ENCODE peak calls at places on chromosomes 12 and 14, in seven cellular contexts. S is neural progenitor cell, H is GM12878, R is PC-9, M is hepatocyte, G is A673, N is endothelial cell of umbilical vein. J is an unnamed sample.

GRCh38 chr12:14111230-14111865 is 129.9 kb upstream of the GRIN2B start:
- DNase-seq in R (peak; percentile 9), S (peak; percentile 51), G (peak; percentile 22), N (no peak), H (peak; percentile 33), M (peak; percentile 37), J (no peak)

GRCh38 chr12:89448951-89449371 is 75.6 kb downstream of the GALNT4 start:
- DNase-seq in S (no peak), H (no peak), R (no peak), N (no peak), M (no peak), G (no peak), J (peak; percentile 55)

GRCh38 chr14:35261774-35262173 is 30.4 kb upstream of the PSMA6 start:
- DNase-seq in S (no peak), N (peak; percentile 30), M (peak; percentile 5), R (no peak), H (no peak), G (no peak), J (peak; percentile 31)

GRCh38 chr14:72576258-72576657 is 317.6 kb downstream of the DPF3 start:
- DNase-seq in H (no peak), S (no peak), M (no peak), G (no peak), N (no peak), R (no peak), J (no peak)

GRCh38 chr14:42222924-42223471 is 616.3 kb downstream of the LRFN5 start:
- DNase-seq in S (no peak), N (no peak), M (peak; percentile 11), G (peak; percentile 48), R (no peak), H (peak; percentile 67), J (peak; percentile 82)

GRCh38 chr14:101821528-101821927 is 60.0 kb downstream of the PPP2R5C start:
- DNase-seq in H (no peak), M (no peak), N (no peak), S (no peak), G (no peak), R (no peak), J (no peak)

GRCh38 chr14:72646861-72647528 is 246.9 kb downstream of the DPF3 start:
- DNase-seq in S (no peak), M (no peak), G (no peak), R (no peak), H (no peak), N (peak; percentile 49), J (peak; percentile 91)

GRCh38 chr12:111529424-111530368 is 69.4 kb downstream of the ATXN2 start:
- DNase-seq in G (peak; percentile 79), N (peak; percentile 73), R (peak; percentile 29), H (peak; percentile 24), S (peak; percentile 66), M (peak; percentile 67), J (peak; percentile 56)

GRCh38 chr14:23351681-23352505 is 794 bp downstream of the SLC22A17 start:
- DNase-seq in H (no peak), S (peak; percentile 74), M (peak; percentile 42), G (no peak), N (no peak), R (no peak), J (peak; percentile 12)

GRCh38 chr12:120720234-120720968 is 5.2 kb upstream of the ACADS start:
- DNase-seq in N (no peak), S (no peak), M (peak; percentile 57), R (no peak), G (no peak), H (no peak), J (peak; percentile 70)

GRCh38 chr14:98229676-98230366 is 1042.2 kb downstream of the BCL11B start:
- DNase-seq in N (no peak), S (no peak), R (no peak), M (no peak), G (no peak), H (no peak), J (no peak)

GRCh38 chr12:84857809-84858208 is 54.8 kb downstream of the SLC6A15 start:
- DNase-seq in R (no peak), N (no peak), G (no peak), M (no peak), S (no peak), H (no peak), J (no peak)

GRCh38 chr14:89958966-89959365 is 3.2 kb downstream of the TDP1 start:
- DNase-seq in S (no peak), R (no peak), M (no peak), N (peak; percentile 88), H (no peak), G (no peak), J (no peak)

GRCh38 chr14:104348741-104349140 is 210.4 kb downstream of the KIF26A start:
- DNase-seq in H (no peak), N (no peak), S (no peak), R (no peak), M (no peak), G (no peak), J (no peak)

GRCh38 chr12:101019193-101019592 is 190.8 kb downstream of the SLC5A8 start:
- DNase-seq in H (no peak), G (no peak), S (no peak), R (no peak), N (no peak), M (no peak), J (no peak)

GRCh38 chr12:50050410-50051280 is 6.8 kb upstream of the ASIC1 start:
- DNase-seq in S (peak; percentile 77), G (peak; percentile 90), N (no peak), H (no peak), R (no peak), M (peak; percentile 76), J (peak; percentile 82)

GRCh38 chr14:104680806-104681688 is 8.4 kb upstream of the INF2 start:
- DNase-seq in G (peak; percentile 64), H (no peak), S (peak; percentile 52), M (peak; percentile 76), R (peak; percentile 55), N (peak; percentile 77), J (peak; percentile 84)

GRCh38 chr12:109098671-109099070 is 1.3 kb downstream of the UNG start:
- DNase-seq in R (no peak), H (no peak), G (no peak), N (no peak), S (peak; percentile 31), M (no peak), J (peak; percentile 21)

DNA sequence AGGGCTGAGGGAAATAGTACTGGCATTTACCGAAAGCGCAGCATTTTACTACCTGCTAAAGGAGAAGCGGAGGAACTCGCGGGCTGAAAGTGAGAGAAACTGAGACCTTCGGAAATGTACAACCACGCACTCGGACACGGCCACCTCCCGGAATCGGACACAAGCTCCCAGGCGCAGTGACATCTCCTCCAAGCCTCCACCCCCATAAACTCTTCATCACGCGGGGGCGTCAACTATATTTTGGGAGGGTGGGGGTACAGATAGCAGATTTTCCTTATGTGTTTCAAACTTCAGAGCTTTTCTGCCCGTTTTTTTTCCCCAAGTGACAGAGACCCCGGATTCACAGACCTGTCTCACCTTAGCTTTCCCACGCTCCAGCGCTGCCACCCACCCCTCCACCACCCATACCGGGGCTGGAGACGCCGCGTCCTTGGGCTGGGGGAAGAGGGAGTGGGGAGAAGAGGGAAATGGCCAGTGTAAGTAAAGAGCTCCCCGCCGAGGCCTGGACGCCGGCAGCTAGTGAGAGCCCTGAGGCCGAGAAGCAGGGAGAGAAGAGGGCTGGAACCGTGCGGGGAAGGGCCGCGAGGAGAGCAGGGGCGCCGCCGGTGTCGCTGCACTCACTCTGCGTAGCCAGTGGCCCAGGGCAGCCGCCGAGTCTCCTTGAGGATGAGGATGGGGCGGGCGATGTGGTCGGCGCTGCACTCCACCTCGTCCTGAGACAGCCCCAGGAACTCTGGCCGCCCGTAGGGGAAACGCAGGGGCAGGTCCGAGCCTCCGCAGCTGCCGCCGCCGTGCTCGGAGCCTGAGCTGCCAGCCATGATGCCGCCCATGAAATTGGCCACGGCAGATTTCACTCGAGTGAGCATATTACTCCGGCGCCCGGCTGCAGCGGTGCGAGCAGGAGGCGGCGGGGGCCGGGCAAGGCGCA is 815 bp downstream of the PPM1H start:
- DNase-seq in R (peak; percentile 39), H (no peak), S (peak; percentile 65), M (peak; percentile 54), G (peak; percentile 29), N (peak; percentile 44), J (peak; percentile 40)
- TF ChIP-seq EZH2 in R (no peak), H (no peak), S (peak; percentile 62), M (peak; percentile 30), G (peak; percentile 28), N (peak; percentile 73), J (no peak)

DNA sequence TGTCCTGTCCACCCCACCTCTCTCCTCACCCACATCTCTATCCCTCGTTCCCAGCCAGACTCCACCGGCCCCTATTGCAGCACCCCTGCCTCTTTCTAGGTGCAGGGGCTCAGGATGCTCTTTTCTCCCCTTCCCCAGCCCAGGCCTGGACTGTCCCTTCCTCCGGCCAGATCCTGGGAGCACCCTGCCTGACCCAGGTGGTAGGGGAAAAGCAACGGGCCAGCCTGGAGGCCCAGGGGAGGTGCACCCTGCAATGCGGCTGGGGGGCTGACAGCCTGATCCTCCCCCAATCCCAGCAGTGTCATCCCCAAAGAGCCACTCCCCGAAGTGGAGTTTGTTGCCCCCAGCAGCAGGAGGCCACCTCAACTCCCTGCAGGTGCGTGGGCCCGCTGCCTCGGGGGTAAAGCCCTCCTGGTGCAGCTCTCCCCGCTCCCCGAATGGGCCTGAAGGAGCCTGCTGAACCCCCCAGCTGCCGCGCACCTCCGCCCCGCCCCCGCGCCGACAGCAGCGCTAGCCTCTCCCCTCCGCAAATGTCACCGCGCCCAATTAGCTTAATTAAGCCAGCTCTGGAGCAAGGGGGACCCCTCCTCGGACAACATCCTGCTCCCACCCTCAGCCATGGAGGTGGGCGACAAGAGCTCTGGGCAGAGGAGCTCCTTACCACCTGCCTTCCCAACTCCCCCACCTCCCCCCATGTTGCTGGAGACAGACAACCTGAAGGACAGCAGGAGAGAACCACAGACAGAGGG is 4.7 kb downstream of the NXPH4 start:
- DNase-seq in G (no peak), N (no peak), R (no peak), M (no peak), S (no peak), H (no peak), J (no peak)
- TF ChIP-seq EZH2 in G (no peak), N (peak; percentile 81), R (no peak), M (peak; percentile 54), S (peak; percentile 52), H (no peak), J (peak; percentile 14)

GRCh38 chr12:53217930-53218307 is 10.9 kb upstream of the ITGB7 start:
- DNase-seq in M (no peak), S (no peak), H (no peak), G (no peak), N (no peak), R (no peak), J (no peak)
- TF ChIP-seq EZH2 in M (no peak), S (no peak), H (no peak), G (no peak), N (no peak), R (no peak), J (no peak)

GRCh38 chr14:30875788-30876053 is 1.4 kb downstream of the COCH start:
- DNase-seq in S (peak; percentile 50), G (no peak), R (no peak), N (no peak), M (no peak), H (no peak), J (no peak)

GRCh38 chr14:30873308-30874119 is 845 bp upstream of the COCH start:
- DNase-seq in R (no peak), S (no peak), N (no peak), M (no peak), G (peak; percentile 4), H (no peak), J (no peak)

GRCh38 chr14:30872602-30873001 is 1.8 kb upstream of the COCH start:
- DNase-seq in S (peak; percentile 10), M (no peak), R (no peak), H (no peak), N (no peak), G (peak; percentile 7), J (no peak)

GRCh38 chr14:30874999-30875787 is 834 bp downstream of the COCH start:
- DNase-seq in G (peak; percentile 45), M (peak; percentile 8), N (peak; percentile 19), H (no peak), R (no peak), S (peak; percentile 50), J (no peak)

GRCh38 chr14:30874120-30874998 is at the start of gene COCH:
- DNase-seq in H (no peak), R (peak; percentile 26), G (peak; percentile 79), M (peak; percentile 72), N (no peak), S (peak; percentile 86), J (no peak)
- TF ChIP-seq EZH2 in H (no peak), R (no peak), G (no peak), M (peak; percentile 53), N (no peak), S (peak; percentile 64), J (peak; percentile 41)

J was measured in fibroblast of lung.